ENCODE peak calls at places on chromosomes 5 and 9, in ten cellular contexts. One of them, this sample, is unnamed. For H3K4me1, the result is how much of the 10 kb centered on the place peaks cover.

GRCh38 chr9:86413966-86414880 is 60.0 kb upstream of the TUT7 start:
- DNase-seq in fibroblast of lung: peak
- DNase-seq in PC-9: no peak
- DNase-seq in PC-3: peak
- DNase-seq in mammary epithelial cell: no peak
- DNase-seq in HCT116: no peak
- DNase-seq in MM.1S: peak
- DNase-seq in neural progenitor cell: peak
- DNase-seq in GM23248: peak
- DNase-seq in astrocyte: peak
- DNase-seq in this sample: no peak

GRCh38 chr5:138109463-138110265 is 25.8 kb downstream of the WNT8A start:
- DNase-seq in HCT116: no peak
- DNase-seq in fibroblast of lung: no peak
- DNase-seq in astrocyte: peak
- DNase-seq in PC-3: peak
- DNase-seq in MM.1S: no peak
- DNase-seq in GM23248: peak
- DNase-seq in PC-9: peak
- DNase-seq in mammary epithelial cell: peak
- DNase-seq in neural progenitor cell: no peak
- DNase-seq in this sample: no peak

GRCh38 chr5:66554211-66554610 is 42.0 kb upstream of the MAST4 start:
- DNase-seq in GM23248: peak
- DNase-seq in neural progenitor cell: no peak
- DNase-seq in astrocyte: peak
- DNase-seq in fibroblast of lung: no peak
- DNase-seq in PC-3: peak
- DNase-seq in mammary epithelial cell: peak
- DNase-seq in HCT116: no peak
- DNase-seq in PC-9: peak
- DNase-seq in MM.1S: peak
- DNase-seq in this sample: peak

GRCh38 chr5:135999396-136000139 is 29.2 kb upstream of the TGFBI start:
- DNase-seq in PC-9: no peak
- DNase-seq in neural progenitor cell: no peak
- DNase-seq in mammary epithelial cell: peak
- DNase-seq in GM23248: peak
- DNase-seq in PC-3: peak
- DNase-seq in astrocyte: peak
- DNase-seq in HCT116: no peak
- DNase-seq in fibroblast of lung: peak
- DNase-seq in MM.1S: no peak
- DNase-seq in this sample: no peak

GRCh38 chr5:79837707-79838620 is 148.3 kb downstream of the CMYA5 start:
- DNase-seq in HCT116: no peak
- DNase-seq in PC-3: no peak
- DNase-seq in MM.1S: no peak
- DNase-seq in astrocyte: peak
- DNase-seq in neural progenitor cell: no peak
- DNase-seq in fibroblast of lung: no peak
- DNase-seq in PC-9: no peak
- DNase-seq in GM23248: no peak
- DNase-seq in mammary epithelial cell: no peak
- DNase-seq in this sample: no peak

GRCh38 chr5:175566697-175567096 is 88.3 kb downstream of the SFXN1 start:
- DNase-seq in fibroblast of lung: no peak
- DNase-seq in astrocyte: no peak
- DNase-seq in PC-3: no peak
- DNase-seq in HCT116: no peak
- DNase-seq in neural progenitor cell: no peak
- DNase-seq in GM23248: no peak
- DNase-seq in PC-9: no peak
- DNase-seq in mammary epithelial cell: no peak
- DNase-seq in MM.1S: no peak
- DNase-seq in this sample: no peak

GRCh38 chr5:149151717-149152116 is 10.4 kb downstream of the ABLIM3 start:
- DNase-seq in mammary epithelial cell: no peak
- DNase-seq in astrocyte: no peak
- DNase-seq in MM.1S: peak
- DNase-seq in PC-3: peak
- DNase-seq in neural progenitor cell: no peak
- DNase-seq in GM23248: peak
- DNase-seq in HCT116: no peak
- DNase-seq in PC-9: peak
- DNase-seq in fibroblast of lung: peak
- DNase-seq in this sample: no peak

GRCh38 chr5:150266807-150267408 is 22.7 kb downstream of the CAMK2A start:
- DNase-seq in fibroblast of lung: no peak
- DNase-seq in neural progenitor cell: no peak
- DNase-seq in GM23248: no peak
- DNase-seq in HCT116: no peak
- DNase-seq in MM.1S: no peak
- DNase-seq in astrocyte: no peak
- DNase-seq in PC-3: no peak
- DNase-seq in mammary epithelial cell: no peak
- DNase-seq in PC-9: no peak
- DNase-seq in this sample: no peak

GRCh38 chr9:95991326-95991725 is 115.8 kb downstream of the ERCC6L2 start:
- DNase-seq in GM23248: no peak
- DNase-seq in PC-9: no peak
- DNase-seq in HCT116: no peak
- DNase-seq in neural progenitor cell: no peak
- DNase-seq in mammary epithelial cell: no peak
- DNase-seq in astrocyte: no peak
- DNase-seq in fibroblast of lung: no peak
- DNase-seq in MM.1S: no peak
- DNase-seq in PC-3: peak
- DNase-seq in this sample: no peak

GRCh38 chr9:3237121-3237520 is 288.7 kb downstream of the RFX3 start:
- DNase-seq in neural progenitor cell: no peak
- DNase-seq in HCT116: no peak
- DNase-seq in PC-9: no peak
- DNase-seq in fibroblast of lung: no peak
- DNase-seq in PC-3: peak
- DNase-seq in GM23248: peak
- DNase-seq in astrocyte: no peak
- DNase-seq in MM.1S: no peak
- DNase-seq in mammary epithelial cell: no peak
- DNase-seq in this sample: no peak

GRCh38 chr9:101299901-101300300 is 84.9 kb downstream of the BAAT start:
- DNase-seq in mammary epithelial cell: no peak
- DNase-seq in fibroblast of lung: no peak
- DNase-seq in MM.1S: no peak
- DNase-seq in HCT116: no peak
- DNase-seq in neural progenitor cell: no peak
- DNase-seq in PC-9: no peak
- DNase-seq in GM23248: no peak
- DNase-seq in PC-3: no peak
- DNase-seq in astrocyte: no peak
- DNase-seq in this sample: no peak

GRCh38 chr9:68619636-68620035 is 79.0 kb upstream of the TMEM252 start:
- DNase-seq in neural progenitor cell: no peak
- DNase-seq in GM23248: no peak
- DNase-seq in HCT116: no peak
- DNase-seq in MM.1S: no peak
- DNase-seq in PC-9: no peak
- DNase-seq in mammary epithelial cell: no peak
- DNase-seq in fibroblast of lung: no peak
- DNase-seq in PC-3: peak
- DNase-seq in astrocyte: no peak
- DNase-seq in this sample: no peak

GRCh38 chr9:68610016-68610415 is 69.3 kb upstream of the TMEM252 start:
- DNase-seq in fibroblast of lung: no peak
- DNase-seq in mammary epithelial cell: no peak
- DNase-seq in PC-3: no peak
- DNase-seq in HCT116: no peak
- DNase-seq in PC-9: no peak
- DNase-seq in MM.1S: no peak
- DNase-seq in GM23248: no peak
- DNase-seq in neural progenitor cell: no peak
- DNase-seq in astrocyte: no peak
- DNase-seq in this sample: no peak

GRCh38 chr9:68619056-68619455 is 78.4 kb upstream of the TMEM252 start:
- DNase-seq in HCT116: no peak
- DNase-seq in neural progenitor cell: no peak
- DNase-seq in MM.1S: no peak
- DNase-seq in PC-3: no peak
- DNase-seq in mammary epithelial cell: no peak
- DNase-seq in GM23248: no peak
- DNase-seq in fibroblast of lung: no peak
- DNase-seq in PC-9: no peak
- DNase-seq in astrocyte: no peak
- DNase-seq in this sample: no peak

GRCh38 chr9:68608763-68609162 is 68.1 kb upstream of the TMEM252 start:
- DNase-seq in MM.1S: no peak
- DNase-seq in PC-9: no peak
- DNase-seq in GM23248: no peak
- DNase-seq in HCT116: no peak
- DNase-seq in PC-3: no peak
- DNase-seq in astrocyte: no peak
- DNase-seq in neural progenitor cell: no peak
- DNase-seq in fibroblast of lung: no peak
- DNase-seq in mammary epithelial cell: no peak
- DNase-seq in this sample: no peak

GRCh38 chr9:68614121-68614520 is 73.4 kb upstream of the TMEM252 start:
- DNase-seq in mammary epithelial cell: no peak
- DNase-seq in PC-3: no peak
- DNase-seq in fibroblast of lung: no peak
- DNase-seq in HCT116: no peak
- DNase-seq in MM.1S: peak
- DNase-seq in astrocyte: no peak
- DNase-seq in neural progenitor cell: no peak
- DNase-seq in GM23248: no peak
- DNase-seq in PC-9: no peak
- DNase-seq in this sample: no peak
- H3K4me1 ChIP-seq in mammary epithelial cell: under half
- H3K4me1 ChIP-seq in PC-3: under half
- H3K4me1 ChIP-seq in fibroblast of lung: under half
- H3K4me1 ChIP-seq in HCT116: under half
- H3K4me1 ChIP-seq in MM.1S: under half
- H3K4me1 ChIP-seq in astrocyte: under half
- H3K4me1 ChIP-seq in neural progenitor cell: under half
- H3K4me1 ChIP-seq in GM23248: under half
- H3K4me1 ChIP-seq in PC-9: under half
- H3K4me1 ChIP-seq in this sample: under half

GRCh38 chr5:177983763-177984564 is 12.1 kb downstream of the PROP1 start:
- DNase-seq in MM.1S: no peak
- DNase-seq in mammary epithelial cell: no peak
- DNase-seq in GM23248: no peak
- DNase-seq in neural progenitor cell: no peak
- DNase-seq in fibroblast of lung: no peak
- DNase-seq in astrocyte: no peak
- DNase-seq in PC-9: no peak
- DNase-seq in HCT116: no peak
- DNase-seq in PC-3: no peak
- DNase-seq in this sample: no peak
- TF ChIP-seq EZH2 in MM.1S: no peak
- TF ChIP-seq EZH2 in mammary epithelial cell: peak
- TF ChIP-seq EZH2 in GM23248: no peak
- TF ChIP-seq EZH2 in neural progenitor cell: no peak
- TF ChIP-seq EZH2 in fibroblast of lung: no peak
- TF ChIP-seq EZH2 in astrocyte: peak
- TF ChIP-seq EZH2 in PC-9: no peak
- TF ChIP-seq EZH2 in HCT116: no peak
- TF ChIP-seq EZH2 in PC-3: no peak
- TF ChIP-seq EZH2 in this sample: no peak

GRCh38 chr5:109989161-109989560 is 299.4 kb downstream of the MAN2A1 start:
- DNase-seq in neural progenitor cell: no peak
- DNase-seq in mammary epithelial cell: no peak
- DNase-seq in astrocyte: no peak
- DNase-seq in MM.1S: no peak
- DNase-seq in PC-9: no peak
- DNase-seq in HCT116: no peak
- DNase-seq in fibroblast of lung: no peak
- DNase-seq in PC-3: no peak
- DNase-seq in GM23248: no peak
- DNase-seq in this sample: no peak
- H3K4me1 ChIP-seq in neural progenitor cell: under half
- H3K4me1 ChIP-seq in mammary epithelial cell: under half
- H3K4me1 ChIP-seq in astrocyte: under half
- H3K4me1 ChIP-seq in MM.1S: under half
- H3K4me1 ChIP-seq in PC-9: under half
- H3K4me1 ChIP-seq in HCT116: under half
- H3K4me1 ChIP-seq in fibroblast of lung: under half
- H3K4me1 ChIP-seq in PC-3: under half
- H3K4me1 ChIP-seq in GM23248: under half
- H3K4me1 ChIP-seq in this sample: under half

GRCh38 chr5:88688242-88688959 is 194.6 kb downstream of the MEF2C start:
- DNase-seq in HCT116: no peak
- DNase-seq in MM.1S: no peak
- DNase-seq in PC-9: no peak
- DNase-seq in astrocyte: no peak
- DNase-seq in PC-3: no peak
- DNase-seq in mammary epithelial cell: no peak
- DNase-seq in neural progenitor cell: no peak
- DNase-seq in fibroblast of lung: no peak
- DNase-seq in GM23248: no peak
- DNase-seq in this sample: no peak

GRCh38 chr5:88687253-88687955 is 195.6 kb downstream of the MEF2C start:
- DNase-seq in PC-9: no peak
- DNase-seq in PC-3: no peak
- DNase-seq in MM.1S: no peak
- DNase-seq in GM23248: no peak
- DNase-seq in mammary epithelial cell: no peak
- DNase-seq in fibroblast of lung: no peak
- DNase-seq in neural progenitor cell: no peak
- DNase-seq in astrocyte: no peak
- DNase-seq in HCT116: no peak
- DNase-seq in this sample: no peak

GRCh38 chr5:88684136-88684500 is 198.9 kb downstream of the MEF2C start:
- DNase-seq in mammary epithelial cell: no peak
- DNase-seq in MM.1S: no peak
- DNase-seq in HCT116: no peak
- DNase-seq in astrocyte: no peak
- DNase-seq in PC-3: no peak
- DNase-seq in neural progenitor cell: no peak
- DNase-seq in PC-9: no peak
- DNase-seq in fibroblast of lung: no peak
- DNase-seq in GM23248: no peak
- DNase-seq in this sample: no peak

GRCh38 chr5:88686743-88687142 is 196.2 kb downstream of the MEF2C start:
- DNase-seq in fibroblast of lung: no peak
- DNase-seq in MM.1S: no peak
- DNase-seq in HCT116: no peak
- DNase-seq in astrocyte: no peak
- DNase-seq in GM23248: no peak
- DNase-seq in neural progenitor cell: no peak
- DNase-seq in PC-3: no peak
- DNase-seq in PC-9: no peak
- DNase-seq in mammary epithelial cell: no peak
- DNase-seq in this sample: no peak

DNA sequence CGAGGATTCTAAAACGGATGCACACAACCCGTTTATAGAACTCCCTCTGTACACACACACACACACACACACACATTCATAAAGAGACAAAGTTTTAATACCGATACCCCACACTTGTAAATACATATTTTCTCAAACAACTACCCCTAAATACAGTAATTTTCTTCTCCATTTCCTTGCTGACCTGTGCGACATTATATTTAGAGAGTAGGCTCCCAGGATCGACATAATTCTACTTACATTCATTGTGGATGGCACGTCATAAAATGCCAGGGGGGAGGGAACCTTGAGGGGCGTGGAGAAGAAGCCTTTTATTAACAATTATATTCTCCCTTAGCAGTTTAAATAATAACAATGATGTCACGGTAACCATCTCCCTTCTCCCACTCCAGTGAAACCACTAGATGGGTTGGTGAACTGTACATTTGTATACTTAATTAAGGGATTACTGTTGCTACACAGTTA is 196.9 kb downstream of the MEF2C start:
- DNase-seq in GM23248: no peak
- DNase-seq in mammary epithelial cell: no peak
- DNase-seq in MM.1S: no peak
- DNase-seq in astrocyte: no peak
- DNase-seq in neural progenitor cell: no peak
- DNase-seq in PC-9: no peak
- DNase-seq in fibroblast of lung: no peak
- DNase-seq in HCT116: no peak
- DNase-seq in PC-3: no peak
- DNase-seq in this sample: no peak
- TF ChIP-seq EZH2 in GM23248: no peak
- TF ChIP-seq EZH2 in mammary epithelial cell: no peak
- TF ChIP-seq EZH2 in MM.1S: no peak
- TF ChIP-seq EZH2 in astrocyte: no peak
- TF ChIP-seq EZH2 in neural progenitor cell: no peak
- TF ChIP-seq EZH2 in PC-9: no peak
- TF ChIP-seq EZH2 in fibroblast of lung: no peak
- TF ChIP-seq EZH2 in HCT116: no peak
- TF ChIP-seq EZH2 in PC-3: no peak
- TF ChIP-seq EZH2 in this sample: peak